ENCODE peak calls at places on chromosomes 6 and 20, in six cellular contexts. R is ACHN, W is mucosa of descending colon, C is amniotic stem cell, D is adrenal gland, A is BE2C. G is an unnamed sample.

GRCh38 chr6:56618050-56618449 is 24.6 kb downstream of the DST start:
- DNase-seq in R (no peak), W (no peak), A (no peak), D (no peak), C (no peak), G (no peak)

GRCh38 chr6:168666170-168666569 is 225.2 kb downstream of the SMOC2 start:
- DNase-seq in A (no peak), D (no peak), W (no peak), C (no peak), R (no peak), G (no peak)

GRCh38 chr6:128443553-128443952 is 76.8 kb downstream of the PTPRK start:
- DNase-seq in C (no peak), R (no peak), W (no peak), A (no peak), D (no peak), G (no peak)

GRCh38 chr20:5531318-5532081 is 214.7 kb upstream of the PROKR2 start:
- DNase-seq in D (peak), W (no peak), A (no peak), C (no peak), R (no peak), G (no peak)

GRCh38 chr6:148235446-148235845 is 107.2 kb upstream of the SASH1 start:
- DNase-seq in C (no peak), R (no peak), A (no peak), W (no peak), D (no peak), G (no peak)

GRCh38 chr6:149324428-149324827 is 6.9 kb downstream of the TAB2 start:
- DNase-seq in W (no peak), D (no peak), C (no peak), R (no peak), A (no peak), G (no peak)

GRCh38 chr20:56909918-56910714 is 281.0 kb downstream of the TFAP2C start:
- DNase-seq in C (no peak), A (no peak), W (no peak), R (no peak), D (no peak), G (no peak)

GRCh38 chr6:18155864-18156396 is 708 bp downstream of the KDM1B start:
- DNase-seq in A (peak), R (peak), D (peak), W (peak), C (no peak), G (peak)

GRCh38 chr6:78513856-78514255 is 353.5 kb upstream of the IRAK1BP1 start:
- DNase-seq in A (peak), R (peak), W (no peak), D (no peak), C (no peak), G (no peak)

GRCh38 chr20:42959996-42960395 is 229.7 kb downstream of the PTPRT start:
- DNase-seq in W (no peak), A (no peak), D (no peak), R (no peak), C (no peak), G (no peak)

GRCh38 chr6:148524976-148525375 is 182.3 kb downstream of the SASH1 start:
- DNase-seq in W (no peak), R (peak), C (peak), A (no peak), D (no peak), G (peak)

GRCh38 chr6:4240148-4240547 is 104.8 kb upstream of the ECI2 start:
- DNase-seq in A (no peak), W (no peak), C (no peak), D (no peak), R (no peak), G (no peak)

GRCh38 chr6:139473239-139473701 is 98.8 kb upstream of the CITED2 start:
- DNase-seq in R (no peak), W (no peak), A (no peak), D (peak), C (no peak), G (peak)

GRCh38 chr6:37170273-37171140 is 555 bp downstream of the PIM1 start:
- DNase-seq in W (no peak), A (peak), D (peak), R (peak), C (no peak), G (peak)

GRCh38 chr6:55794136-55794812 is 81.1 kb downstream of the BMP5 start:
- DNase-seq in R (peak), C (peak), D (no peak), A (no peak), W (no peak), G (no peak)

GRCh38 chr6:170067257-170067656 is 223.6 kb downstream of the DLL1 start:
- DNase-seq in A (no peak), D (peak), C (no peak), R (no peak), W (no peak), G (no peak)

GRCh38 chr20:22686097-22686496 is 101.7 kb upstream of the FOXA2 start:
- DNase-seq in D (peak), W (peak), A (peak), R (no peak), C (peak), G (peak)

GRCh38 chr6:44571510-44571909 is 184.0 kb downstream of the CDC5L start:
- DNase-seq in R (no peak), W (no peak), D (peak), C (no peak), A (no peak), G (no peak)

GRCh38 chr6:16473184-16473907 is 235.0 kb downstream of the GMPR start:
- DNase-seq in R (no peak), D (no peak), C (no peak), W (no peak), A (no peak), G (no peak)

GRCh38 chr6:107820571-107821261 is 3.4 kb downstream of the SCML4 start:
- DNase-seq in D (no peak), R (no peak), C (no peak), A (peak), W (peak), G (no peak)

GRCh38 chr6:55882731-55883595 is 7.6 kb upstream of the BMP5 start:
- DNase-seq in R (peak), W (no peak), A (no peak), D (peak), C (no peak), G (no peak)

GRCh38 chr6:36033935-36034334 is 6.3 kb downstream of the MAPK14 start:
- DNase-seq in A (no peak), R (no peak), W (no peak), D (no peak), C (no peak), G (no peak)

G was measured in H54.